ENCODE peak calls at places on chromosomes 7 and 10, in ten cellular contexts. Y, J, O, N, P, S, X, F, Z and K are unnamed samples.
A peak's percentile ranks its signal among the peaks of the same experiment; 100 is the strongest.

GRCh38 chr7:121798896-121799295 is 74.1 kb upstream of the PTPRZ1 start:
- DNase-seq in N (no peak), Y (no peak), F (no peak), P (peak; percentile 71), J (no peak), O (no peak), S (no peak), Z (no peak), X (peak; percentile 44), K (no peak)

GRCh38 chr7:102912742-102913141 is at the start of gene LRRC17:
- DNase-seq in Y (peak; percentile 82), F (no peak), N (no peak), S (peak; percentile 64), Z (peak; percentile 67), O (no peak), P (no peak), X (no peak), J (no peak), K (no peak)

GRCh38 chr10:69049564-69049955 is 38.3 kb upstream of the SRGN start:
- DNase-seq in S (no peak), Y (no peak), N (no peak), P (no peak), O (no peak), X (no peak), F (no peak), Z (no peak), J (no peak), K (no peak)

GRCh38 chr7:94394058-94394398 is 667 bp upstream of the COL1A2 start:
- DNase-seq in F (no peak), N (no peak), Z (peak; percentile 74), O (no peak), S (peak; percentile 13), X (no peak), J (no peak), Y (no peak), P (no peak), K (no peak)

GRCh38 chr7:111933614-111934013 is 272.6 kb downstream of the DOCK4 start:
- DNase-seq in Y (no peak), X (no peak), O (no peak), Z (peak; percentile 27), P (no peak), F (no peak), N (no peak), S (no peak), J (no peak), K (no peak)

GRCh38 chr7:84196007-84196551 is 1.5 kb upstream of the SEMA3A start:
- DNase-seq in P (peak; percentile 57), J (no peak), X (no peak), N (no peak), Y (peak; percentile 56), O (no peak), F (no peak), Z (peak; percentile 31), S (no peak), K (no peak)

GRCh38 chr10:3935141-3935540 is 150.1 kb upstream of the KLF6 start:
- DNase-seq in Y (no peak), Z (peak; percentile 14), F (no peak), J (no peak), X (no peak), N (no peak), S (peak; percentile 73), O (no peak), P (no peak), K (no peak)

GRCh38 chr10:131728829-131729228 is 172.0 kb upstream of the PPP2R2D start:
- DNase-seq in P (peak; percentile 38), Z (no peak), S (no peak), O (no peak), Y (no peak), J (no peak), X (no peak), F (no peak), N (no peak), K (peak; percentile 31)

DNA sequence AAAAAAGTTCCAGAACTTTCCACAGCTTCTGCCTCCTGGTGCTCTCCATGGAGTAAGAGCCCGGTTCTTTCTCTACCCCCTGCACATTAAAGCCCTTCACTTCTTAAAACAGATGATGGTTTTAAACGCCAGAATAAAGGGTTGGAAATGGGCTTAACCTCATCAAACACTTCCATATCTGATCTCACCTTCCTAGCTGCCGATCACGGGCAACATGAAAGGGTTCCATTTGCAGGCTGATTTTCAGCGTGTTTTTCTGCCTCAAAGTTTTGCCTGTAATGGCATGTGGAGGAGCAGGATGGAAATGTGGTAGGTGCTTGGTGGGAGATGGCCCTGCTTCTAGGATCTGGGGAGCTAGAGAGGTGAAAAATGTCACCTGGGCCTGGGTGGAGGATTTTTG is 291.9 kb downstream of the TCF7L2 start:
- DNase-seq in X (no peak), O (no peak), P (no peak), N (no peak), S (no peak), Z (no peak), F (no peak), J (no peak), Y (no peak), K (no peak)
- H3K27me3 ChIP-seq in X (no peaks in the 10 kb centered on the region), O (peaks cover 17% of the 10 kb centered on the region), P (no peaks in the 10 kb centered on the region), N (peaks cover 7% of the 10 kb centered on the region), S (no peaks in the 10 kb centered on the region), Z (no peaks in the 10 kb centered on the region), F (peaks cover 5% of the 10 kb centered on the region), J (no peaks in the 10 kb centered on the region), Y (no peaks in the 10 kb centered on the region), K (no peaks in the 10 kb centered on the region)

DNA sequence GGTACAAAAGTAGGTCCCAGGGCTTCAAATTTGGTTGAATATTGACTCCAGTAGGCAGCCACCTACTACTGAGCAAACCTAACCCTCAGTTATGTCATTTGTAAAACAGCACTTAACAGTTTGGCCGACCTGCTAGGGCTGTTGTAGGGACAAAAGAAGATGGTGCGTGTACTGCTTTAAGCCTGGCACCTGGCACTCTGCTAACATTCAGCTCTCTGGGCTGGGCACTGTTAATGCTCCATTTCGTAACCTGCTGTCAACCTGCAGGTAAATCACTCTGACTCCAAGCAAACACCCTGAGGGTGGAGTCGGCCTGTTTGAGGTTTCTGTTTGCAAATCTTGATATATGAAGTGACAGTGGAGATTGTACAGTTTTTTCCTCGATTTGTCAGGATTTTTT is 7.2 kb downstream of the ZKSCAN1 start:
- DNase-seq in Y (no peak), S (no peak), O (no peak), N (no peak), X (no peak), J (peak; percentile 48), P (no peak), F (no peak), Z (peak; percentile 52), K (peak; percentile 35)
- H3K27ac ChIP-seq in Y (no peak overlapping the region), S (no peak overlapping the region), O (no peak overlapping the region), N (no peak overlapping the region), X (no peak overlapping the region), J (no peak overlapping the region), P (no peak overlapping the region), F (no peak overlapping the region), Z (no peak overlapping the region), K (peak overlapping the region; percentile 26)

GRCh38 chr10:71133710-71134686 is 78.4 kb upstream of the UNC5B start:
- DNase-seq in P (no peak), X (no peak), J (no peak), Y (no peak), N (no peak), F (no peak), O (no peak), S (no peak), Z (no peak), K (no peak)

GRCh38 chr10:71132321-71132810 is 80.0 kb upstream of the UNC5B start:
- DNase-seq in S (no peak), X (no peak), P (no peak), F (no peak), O (no peak), J (no peak), Y (no peak), Z (no peak), N (no peak), K (no peak)

GRCh38 chr10:71135276-71135675 is 77.1 kb upstream of the UNC5B start:
- DNase-seq in N (no peak), X (no peak), O (no peak), Z (no peak), S (no peak), Y (no peak), J (no peak), F (no peak), P (no peak), K (no peak)

GRCh38 chr10:71136036-71136690 is 76.2 kb upstream of the UNC5B start:
- DNase-seq in P (peak; percentile 70), X (no peak), F (no peak), S (no peak), Y (no peak), J (no peak), Z (no peak), N (no peak), O (no peak), K (no peak)

GRCh38 chr10:71134732-71135211 is 77.6 kb upstream of the UNC5B start:
- DNase-seq in N (no peak), X (peak; percentile 58), J (no peak), P (peak; percentile 71), Z (no peak), O (no peak), F (no peak), S (no peak), Y (no peak), K (no peak)
- TF ChIP-seq CTCF in N (no peak), X (peak; percentile 57), J (no peak), P (peak; percentile 55), Z (no peak), O (peak; percentile 22), F (no peak), S (no peak), Y (no peak), K (no peak)

GRCh38 chr7:100753750-100754149 is 20.4 kb downstream of the ZAN start:
- DNase-seq in Y (no peak), F (no peak), X (no peak), J (no peak), P (no peak), Z (no peak), N (no peak), S (no peak), O (no peak), K (no peak)

GRCh38 chr7:100764841-100765240 is 31.4 kb downstream of the ZAN start:
- DNase-seq in O (no peak), N (no peak), P (no peak), S (no peak), J (no peak), F (no peak), Y (no peak), X (no peak), Z (no peak), K (no peak)

GRCh38 chr7:100763556-100764140 is 30.3 kb downstream of the ZAN start:
- DNase-seq in Y (no peak), F (no peak), S (no peak), J (no peak), X (no peak), Z (no peak), N (no peak), O (no peak), P (peak; percentile 60), K (no peak)

GRCh38 chr7:100765250-100765649 is 31.9 kb downstream of the ZAN start:
- DNase-seq in O (no peak), Y (no peak), N (no peak), Z (no peak), X (no peak), J (no peak), S (no peak), F (no peak), P (no peak), K (no peak)

DNA sequence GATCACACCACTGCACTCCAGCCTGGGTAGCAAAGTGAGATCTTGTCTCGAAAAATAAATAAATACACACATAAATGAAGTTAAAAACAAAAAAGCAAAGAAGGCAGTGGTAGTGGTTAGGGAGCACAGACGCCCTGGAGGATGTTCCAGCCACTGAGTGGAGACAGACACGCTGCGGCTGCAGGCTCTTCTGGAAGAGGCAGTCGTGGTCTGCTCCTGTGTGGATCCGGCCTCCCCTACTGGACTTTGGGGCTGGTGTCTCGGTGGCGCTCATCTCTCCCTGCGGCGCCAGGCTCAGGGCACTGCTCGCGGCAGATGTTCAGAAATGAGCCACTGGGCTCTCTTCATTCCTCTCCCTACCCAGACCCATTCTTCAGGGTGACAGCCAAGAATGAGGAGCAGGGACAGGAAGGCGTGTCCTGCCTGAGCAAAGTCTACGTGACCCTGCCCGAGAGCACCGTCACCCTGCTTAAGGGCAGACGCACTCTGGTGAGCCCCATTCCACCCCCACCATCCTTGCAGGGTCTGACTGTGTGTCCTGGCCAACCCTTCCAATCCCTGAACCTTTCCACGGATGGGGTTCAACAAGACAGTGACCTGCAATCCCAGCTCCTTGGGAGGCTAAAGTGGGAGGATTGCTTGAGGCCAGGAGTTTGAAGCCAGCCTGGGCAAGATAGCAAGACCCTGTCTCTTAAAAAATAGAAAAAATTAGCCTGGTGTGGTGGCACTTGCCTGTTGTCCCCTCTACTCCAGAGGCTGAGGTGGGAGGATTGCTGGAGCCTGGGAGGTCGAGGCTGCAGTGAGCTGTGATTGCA is 26.2 kb downstream of the ZAN start:
- DNase-seq in N (no peak), X (no peak), F (no peak), S (no peak), P (no peak), J (no peak), Y (no peak), O (no peak), Z (no peak), K (no peak)
- H3K27me3 ChIP-seq in N (no peaks in the 10 kb centered on the region), X (peaks cover 89% of the 10 kb centered on the region), F (no peaks in the 10 kb centered on the region), S (no peaks in the 10 kb centered on the region), P (no peaks in the 10 kb centered on the region), J (no peaks in the 10 kb centered on the region), Y (no peaks in the 10 kb centered on the region), O (no peaks in the 10 kb centered on the region), Z (no peaks in the 10 kb centered on the region), K (no peaks in the 10 kb centered on the region)